ENCODE peak calls at places on chromosomes 7 and 10, in four cellular contexts. F is HepG2, Y is GM12878, A is K562. Q is an unnamed sample.

GRCh38 chr7:68770649-68771048 is 827.6 kb upstream of the AUTS2 start:
- DNase-seq in F (no peak), Y (no peak), A (peak), Q (no peak)

GRCh38 chr7:128705891-128706333 is 33.2 kb upstream of the CALU start:
- DNase-seq in F (no peak), Y (no peak), A (no peak), Q (no peak)

GRCh38 chr7:73893342-73894101 is 32.6 kb downstream of the TMEM270 start:
- DNase-seq in F (no peak), Y (no peak), A (no peak), Q (no peak)

GRCh38 chr7:139588632-139589031 is 65.1 kb downstream of the CLEC2L start:
- DNase-seq in F (no peak), Y (no peak), A (peak), Q (peak)

GRCh38 chr10:114821293-114821914 is at the start of gene FHIP2A:
- DNase-seq in F (peak), Y (no peak), A (peak), Q (peak)

GRCh38 chr10:101323495-101323894 is 30.5 kb upstream of the BTRC start:
- DNase-seq in F (no peak), Y (no peak), A (no peak), Q (no peak)

GRCh38 chr7:159027803-159028455 is 116.7 kb downstream of the VIPR2 start:
- DNase-seq in F (peak), Y (no peak), A (no peak), Q (no peak)

GRCh38 chr7:16564909-16565426 is 38.3 kb downstream of the LRRC72 start:
- DNase-seq in F (peak), Y (peak), A (peak), Q (no peak)

GRCh38 chr7:37431413-37431812 is 17.3 kb downstream of the ELMO1 start:
- DNase-seq in F (no peak), Y (no peak), A (no peak), Q (no peak)

GRCh38 chr7:130345106-130345505 is 490 bp downstream of the CPA5 start:
- DNase-seq in F (no peak), Y (no peak), A (no peak), Q (no peak)

GRCh38 chr10:20744851-20745250 is 152.3 kb downstream of the NEBL start:
- DNase-seq in F (no peak), Y (no peak), A (no peak), Q (no peak)

GRCh38 chr10:132404911-132405462 is 8.0 kb downstream of the PWWP2B start:
- DNase-seq in F (no peak), Y (no peak), A (no peak), Q (peak)

GRCh38 chr10:17655009-17655408 is 11.1 kb downstream of the STAM start:
- DNase-seq in F (no peak), Y (no peak), A (no peak), Q (no peak)

GRCh38 chr10:88657901-88658300 is 6.3 kb upstream of the LIPF start:
- DNase-seq in F (no peak), Y (no peak), A (no peak), Q (no peak)

GRCh38 chr7:19442016-19442785 is 266.6 kb downstream of the POLR1F start:
- DNase-seq in F (no peak), Y (no peak), A (no peak), Q (peak)

GRCh38 chr7:129434846-129435318 is 650 bp downstream of the STRIP2 start:
- DNase-seq in F (peak), Y (no peak), A (peak), Q (no peak)

GRCh38 chr10:103652599-103653281 is 159.2 kb downstream of the NEURL1 start:
- DNase-seq in F (peak), Y (no peak), A (no peak), Q (no peak)

GRCh38 chr10:122531935-122532334 is 28.6 kb upstream of the DMBT1 start:
- DNase-seq in F (no peak), Y (no peak), A (no peak), Q (no peak)

GRCh38 chr7:128358233-128358632 is 3.3 kb downstream of the PRRT4 start:
- DNase-seq in F (no peak), Y (no peak), A (no peak), Q (no peak)

GRCh38 chr10:99658622-99659030 is 683 bp upstream of the ENTPD7 start:
- DNase-seq in F (peak), Y (no peak), A (peak), Q (peak)

GRCh38 chr10:91350651-91351081 is 59.5 kb upstream of the HECTD2 start:
- DNase-seq in F (no peak), Y (no peak), A (no peak), Q (no peak)

GRCh38 chr10:130807721-130808120 is 503.8 kb downstream of the TCERG1L start:
- DNase-seq in F (no peak), Y (no peak), A (no peak), Q (no peak)

GRCh38 chr10:44467090-44467489 is 82.2 kb upstream of the CXCL12 start:
- DNase-seq in F (no peak), Y (no peak), A (no peak), Q (no peak)

GRCh38 chr7:158572000-158572828 is 15.4 kb downstream of the PTPRN2 start:
- DNase-seq in F (peak), Y (no peak), A (peak), Q (no peak)

GRCh38 chr10:76711374-76711997 is 926.1 kb downstream of the KCNMA1 start:
- DNase-seq in F (no peak), Y (no peak), A (no peak), Q (no peak)

GRCh38 chr10:28716748-28717147 is 39.4 kb downstream of the BAMBI start:
- DNase-seq in F (no peak), Y (no peak), A (no peak), Q (no peak)

GRCh38 chr10:102280397-102281015 is 35.2 kb downstream of the GBF1 start:
- DNase-seq in F (no peak), Y (no peak), A (no peak), Q (no peak)

GRCh38 chr10:49037187-49037586 is 78.1 kb downstream of the VSTM4 start:
- DNase-seq in F (no peak), Y (no peak), A (peak), Q (no peak)
- TF ChIP-seq HDAC2 in F (no peak), Y (no peak), A (no peak), Q (no peak)

GRCh38 chr10:14588084-14588937 is 186.4 kb downstream of the FAM107B start:
- DNase-seq in F (peak), Y (no peak), A (no peak), Q (no peak)
- TF ChIP-seq ATF3 in F (no peak), Y (no peak), A (no peak), Q (no peak)

GRCh38 chr7:92634924-92635519 is 44.8 kb upstream of the FAM133B start:
- DNase-seq in F (peak), Y (no peak), A (no peak), Q (no peak)
- TF ChIP-seq HDAC2 in F (no peak), Y (no peak), A (no peak), Q (no peak)

DNA sequence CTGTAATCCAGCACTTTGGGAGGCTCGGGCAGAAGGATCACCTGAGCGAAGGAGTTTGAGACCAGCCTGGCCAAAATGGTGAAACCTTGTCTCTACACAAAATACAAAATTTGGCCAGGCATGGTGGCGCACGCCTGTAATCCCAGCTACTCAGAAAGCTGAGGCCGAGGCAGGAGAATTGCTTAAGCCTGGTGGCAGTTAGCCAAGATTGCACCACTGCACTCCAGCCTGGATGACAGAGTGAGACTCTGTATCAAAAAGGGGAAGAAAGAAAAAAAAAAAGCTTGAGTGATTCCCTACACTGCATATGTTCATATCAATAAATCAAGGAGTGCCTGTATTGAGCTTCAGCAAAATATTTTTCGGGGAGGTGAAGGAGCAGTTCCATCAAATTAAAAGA is 45.8 kb upstream of the SRRM3 start:
- DNase-seq in F (peak), Y (no peak), A (no peak), Q (no peak)
- TF ChIP-seq ATF3 in F (no peak), Y (no peak), A (no peak), Q (no peak)

GRCh38 chr7:65221683-65222082 is 152.0 kb upstream of the ZNF92 start:
- DNase-seq in F (no peak), Y (no peak), A (no peak), Q (no peak)

GRCh38 chr7:65219623-65220022 is 154.0 kb upstream of the ZNF92 start:
- DNase-seq in F (no peak), Y (no peak), A (no peak), Q (no peak)

GRCh38 chr7:65225422-65226006 is 148.1 kb upstream of the ZNF92 start:
- DNase-seq in F (no peak), Y (no peak), A (no peak), Q (no peak)

DNA sequence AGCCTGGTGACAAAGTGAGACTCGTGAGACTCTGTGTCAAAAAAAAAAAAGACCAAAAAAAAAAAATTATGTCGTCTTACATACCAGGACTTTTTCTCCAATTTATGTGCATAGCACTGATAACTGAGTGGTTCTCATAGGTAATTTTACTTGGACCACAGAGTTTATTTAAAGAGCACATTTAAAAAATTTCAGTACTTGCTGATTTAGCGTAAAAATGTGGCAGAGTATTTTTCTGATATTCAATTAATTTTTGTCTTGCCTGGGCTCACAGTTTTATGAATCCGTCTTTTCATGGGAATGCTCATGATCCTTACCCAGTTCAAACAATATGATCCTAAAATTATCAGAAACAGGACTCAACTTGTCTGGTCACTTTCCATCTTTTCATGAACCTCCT is 151.0 kb upstream of the ZNF92 start:
- DNase-seq in F (no peak), Y (no peak), A (no peak), Q (no peak)
- TF ChIP-seq HDAC2 in F (no peak), Y (no peak), A (no peak), Q (no peak)

DNA sequence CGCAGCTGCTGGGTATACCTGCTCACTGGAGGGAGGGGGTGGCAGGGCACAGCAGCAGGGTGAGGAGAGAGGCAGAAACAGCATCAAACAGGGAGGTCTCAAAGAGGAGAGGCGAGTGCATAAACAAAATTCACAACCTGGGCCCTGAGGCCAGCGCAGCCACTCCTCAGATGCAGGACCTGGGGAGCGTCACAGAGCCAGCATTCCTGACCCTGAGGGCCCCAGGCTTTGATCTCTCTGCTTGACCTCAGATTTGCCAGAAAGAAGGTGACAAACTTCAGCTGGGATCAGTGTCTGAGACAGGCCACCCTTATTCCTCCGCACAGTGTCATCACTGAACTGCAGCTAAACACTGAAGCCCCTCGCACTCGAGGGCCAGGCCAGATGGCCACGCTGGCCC is 25.6 kb downstream of the NOD1 start:
- DNase-seq in F (no peak), Y (no peak), A (no peak), Q (no peak)
- TF ChIP-seq ATF3 in F (no peak), Y (no peak), A (no peak), Q (no peak)

Q was measured in H1.